ENCODE peak calls at places on chromosomes 4 and X, in seven cellular contexts. T is stromal cell of bone marrow, S is GM13976, Y is cerebellar cortex, F is AG04449, L is HL-60, E is RWPE2. B is an unnamed sample.

GRCh38 chr4:41331224-41331623 is 74.5 kb downstream of the UCHL1 start:
- DNase-seq in T (no peak), S (no peak), Y (no peak), F (no peak), L (no peak), E (no peak), B (no peak)

GRCh38 chr4:98510340-98510739 is 148.1 kb downstream of the TSPAN5 start:
- DNase-seq in T (no peak), S (no peak), Y (no peak), F (no peak), L (no peak), E (no peak), B (no peak)

GRCh38 chrX:26915064-26915463 is 548.1 kb downstream of the PPP4R3C start:
- DNase-seq in T (no peak), S (no peak), Y (no peak), F (no peak), L (no peak), E (no peak), B (no peak)

GRCh38 chr4:78945638-78946179 is 6.5 kb upstream of the PAQR3 start:
- DNase-seq in T (no peak), S (no peak), Y (no peak), F (no peak), L (no peak), E (no peak), B (no peak)

GRCh38 chr4:47531241-47531953 is 46.3 kb downstream of the ATP10D start:
- DNase-seq in T (peak; percentile 56), S (peak; percentile 23), Y (no peak), F (peak; percentile 73), L (peak; percentile 87), E (peak; percentile 74), B (peak; percentile 93)

GRCh38 chr4:124509151-124509550 is 203.4 kb downstream of the ANKRD50 start:
- DNase-seq in T (no peak), S (no peak), Y (no peak), F (no peak), L (no peak), E (no peak), B (no peak)

GRCh38 chr4:153987291-153987690 is 198.4 kb upstream of the SFRP2 start:
- DNase-seq in T (peak; percentile 41), S (no peak), Y (no peak), F (no peak), L (no peak), E (no peak), B (no peak)

GRCh38 chr4:89162486-89162885 is 51.2 kb downstream of the TIGD2 start:
- DNase-seq in T (no peak), S (no peak), Y (no peak), F (no peak), L (no peak), E (no peak), B (no peak)

GRCh38 chrX:10467793-10468192 is 152.6 kb downstream of the MID1 start:
- DNase-seq in T (no peak), S (no peak), Y (no peak), F (peak; percentile 56), L (peak; percentile 76), E (no peak), B (no peak)

GRCh38 chr4:56077676-56078075 is 128.9 kb downstream of the CEP135 start:
- DNase-seq in T (no peak), S (no peak), Y (peak; percentile 7), F (no peak), L (no peak), E (no peak), B (no peak)

GRCh38 chr4:177446571-177446970 is 4.3 kb upstream of the AGA start:
- DNase-seq in T (no peak), S (no peak), Y (no peak), F (no peak), L (no peak), E (no peak), B (peak; percentile 7)

GRCh38 chrX:24996096-24996709 is 19.6 kb downstream of the ARX start:
- DNase-seq in T (no peak), S (no peak), Y (no peak), F (no peak), L (no peak), E (no peak), B (no peak)

GRCh38 chr4:82770607-82771006 is 28.0 kb downstream of the SCD5 start:
- DNase-seq in T (no peak), S (no peak), Y (peak; percentile 87), F (no peak), L (no peak), E (no peak), B (no peak)

GRCh38 chrX:18946157-18946556 is 37.8 kb downstream of the PHKA2 start:
- DNase-seq in T (no peak), S (no peak), Y (no peak), F (no peak), L (no peak), E (no peak), B (no peak)

GRCh38 chr4:136831553-136831952 is 700.7 kb downstream of the PCDH18 start:
- DNase-seq in T (no peak), S (no peak), Y (no peak), F (no peak), L (peak; percentile 18), E (no peak), B (no peak)

GRCh38 chrX:25433307-25433706 is 417.5 kb upstream of the ARX start:
- DNase-seq in T (no peak), S (no peak), Y (no peak), F (no peak), L (no peak), E (no peak), B (no peak)

GRCh38 chr4:107138433-107138832 is 102.3 kb upstream of the DKK2 start:
- DNase-seq in T (no peak), S (no peak), Y (no peak), F (no peak), L (no peak), E (no peak), B (no peak)

GRCh38 chr4:96093057-96093456 is 253.2 kb downstream of the PDHA2 start:
- DNase-seq in T (no peak), S (no peak), Y (peak; percentile 35), F (no peak), L (no peak), E (no peak), B (no peak)

GRCh38 chr4:137608085-137608484 is 75.8 kb upstream of the PCDH18 start:
- DNase-seq in T (no peak), S (no peak), Y (no peak), F (no peak), L (no peak), E (no peak), B (no peak)

GRCh38 chr4:34733185-34733916 is 1511.0 kb downstream of the ARAP2 start:
- DNase-seq in T (no peak), S (no peak), Y (peak; percentile 45), F (no peak), L (no peak), E (no peak), B (no peak)

B was measured in MM.1S.